ENCODE peak calls at places on chromosomes 6 and 20, in five cellular contexts. U is tibial nerve; P is K562; X is NT2/D1; E is effector memory CD4-positive, alpha-beta T cell. B is an unnamed sample. For H3K9me3, the result is how much of the 10 kb centered on the place peaks cover.

GRCh38 chr6:25958700-25959162 is 3.9 kb upstream of the TRIM38 start:
- DNase-seq in E (no peak), X (no peak), P (peak), U (no peak), B (no peak)

GRCh38 chr6:137157601-137158000 is 15.8 kb downstream of the IL22RA2 start:
- DNase-seq in E (no peak), U (no peak), P (no peak), X (no peak), B (no peak)

GRCh38 chr6:131976545-131977061 is 25.4 kb upstream of the CCN2 start:
- DNase-seq in E (no peak), X (no peak), U (no peak), P (no peak), B (no peak)

GRCh38 chr20:59078231-59078630 is 35.6 kb upstream of the PRELID3B start:
- DNase-seq in X (no peak), E (no peak), P (no peak), U (no peak), B (no peak)

GRCh38 chr20:46423882-46424482 is 17.6 kb upstream of the ELMO2 start:
- DNase-seq in X (no peak), U (no peak), E (no peak), P (no peak), B (no peak)

GRCh38 chr20:4869290-4870193 is 131.8 kb downstream of the SLC23A2 start:
- DNase-seq in P (no peak), E (no peak), U (no peak), X (no peak), B (no peak)

GRCh38 chr6:122406187-122406586 is 6.7 kb downstream of the HSF2 start:
- DNase-seq in U (no peak), X (no peak), P (no peak), E (no peak), B (no peak)

GRCh38 chr6:151119823-151120524 is 119.8 kb upstream of the AKAP12 start:
- DNase-seq in P (no peak), U (no peak), X (no peak), E (no peak), B (no peak)

GRCh38 chr20:38369387-38369786 is 23.1 kb downstream of the LBP start:
- DNase-seq in X (no peak), U (no peak), P (peak), E (no peak), B (no peak)

GRCh38 chr6:134058622-134059366 is 6.4 kb upstream of the SLC2A12 start:
- DNase-seq in P (no peak), E (no peak), U (no peak), X (no peak), B (no peak)

GRCh38 chr6:134063121-134063965 is 10.9 kb upstream of the SLC2A12 start:
- DNase-seq in X (no peak), P (peak), E (no peak), U (no peak), B (no peak)

GRCh38 chr6:134060491-134061106 is 8.2 kb upstream of the SLC2A12 start:
- DNase-seq in X (no peak), P (no peak), U (no peak), E (no peak), B (no peak)

GRCh38 chr6:134063966-134064445 is 11.6 kb upstream of the SLC2A12 start:
- DNase-seq in P (peak), E (peak), U (peak), X (no peak), B (peak)

DNA sequence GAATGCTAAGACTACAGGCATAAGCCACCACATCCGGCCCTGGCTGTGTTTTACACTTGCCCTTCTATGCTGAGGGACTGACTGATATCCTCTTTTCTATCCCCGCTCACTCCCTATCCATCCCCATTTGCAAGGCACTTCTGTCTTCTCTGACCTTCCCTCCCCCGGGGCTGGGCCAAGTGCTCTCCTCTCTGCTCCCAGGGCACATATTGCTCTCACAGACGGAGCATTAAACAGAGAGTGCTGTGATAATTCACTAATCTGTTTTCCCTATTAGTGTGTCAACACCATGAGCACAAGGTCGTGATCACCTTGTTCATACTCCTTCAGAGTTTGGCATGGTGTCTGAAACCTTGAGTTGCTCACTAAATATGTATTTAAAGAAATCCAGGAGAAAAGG is 9.0 kb upstream of the SLC2A12 start:
- DNase-seq in P (no peak), X (no peak), E (no peak), U (no peak), B (no peak)
- H3K9me3 ChIP-seq in P (under half), X (under half), E (under half), U (under half), B (under half)

GRCh38 chr6:117602151-117602898 is at the start of gene GOPC:
- DNase-seq in P (peak), X (peak), E (peak), U (peak), B (peak)

GRCh38 chr6:117605169-117605826 is 3.0 kb upstream of the GOPC start:
- DNase-seq in X (no peak), E (peak), P (peak), U (peak), B (no peak)

GRCh38 chr6:117600008-117600743 is 2.1 kb downstream of the GOPC start:
- DNase-seq in P (no peak), U (no peak), X (no peak), E (no peak), B (no peak)

GRCh38 chr6:117602899-117603588 is 733 bp upstream of the GOPC start:
- DNase-seq in U (no peak), P (no peak), X (no peak), E (no peak), B (no peak)

GRCh38 chr6:117601811-117602150 is 530 bp downstream of the GOPC start:
- DNase-seq in E (no peak), X (no peak), P (no peak), U (no peak), B (no peak)
- H3K9me3 ChIP-seq in E (under half), X (under half), P (under half), U (under half), B (under half)

GRCh38 chr20:31308535-31309162 is at the start of gene DEFB116:
- DNase-seq in P (no peak), E (no peak), X (no peak), U (no peak), B (no peak)
- H3K9me3 ChIP-seq in P (under half), E (under half), X (under half), U (under half), B (under half)

GRCh38 chr20:13382786-13383185 is 161.7 kb downstream of the ISM1 start:
- DNase-seq in E (no peak), X (no peak), P (no peak), U (no peak), B (no peak)
- H3K9me3 ChIP-seq in E (under half), X (under half), P (under half), U (under half), B (under half)

GRCh38 chr6:170273191-170273590 is 17.7 kb downstream of the DLL1 start:
- DNase-seq in P (no peak), E (no peak), X (no peak), U (no peak), B (no peak)

GRCh38 chr6:170271771-170272314 is 19.0 kb downstream of the DLL1 start:
- DNase-seq in P (no peak), X (no peak), U (peak), E (peak), B (peak)

GRCh38 chr6:170274713-170275560 is 15.9 kb downstream of the DLL1 start:
- DNase-seq in X (no peak), P (no peak), E (no peak), U (no peak), B (no peak)

GRCh38 chr6:170272341-170273065 is 18.4 kb downstream of the DLL1 start:
- DNase-seq in X (no peak), P (no peak), U (no peak), E (no peak), B (no peak)

GRCh38 chr6:170273681-170274080 is 17.2 kb downstream of the DLL1 start:
- DNase-seq in X (no peak), E (no peak), U (no peak), P (no peak), B (no peak)
- H3K9me3 ChIP-seq in X (under half), E (under half), U (under half), P (under half), B (under half)

DNA sequence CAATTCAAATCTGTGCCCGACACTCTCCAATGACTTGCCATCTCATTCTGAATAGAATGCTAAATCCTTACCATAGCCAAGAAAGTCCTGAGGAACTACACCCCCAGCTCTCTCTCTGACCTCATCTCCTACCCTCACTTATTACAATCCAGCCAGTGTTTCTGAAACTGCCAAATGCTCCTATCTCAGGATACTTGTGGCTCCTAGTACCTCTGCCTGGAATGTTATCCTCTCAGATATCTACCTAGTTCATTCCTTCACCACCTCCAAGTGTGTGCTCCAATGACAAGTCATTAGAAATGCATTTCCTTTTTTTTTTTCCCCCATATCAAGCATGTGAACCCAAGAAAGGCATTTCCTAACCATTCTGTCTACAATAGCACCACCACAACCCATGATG is 24.4 kb downstream of the ZNF184 start:
- DNase-seq in X (no peak), P (no peak), U (no peak), E (no peak), B (no peak)
- H3K9me3 ChIP-seq in X (half or more), P (under half), U (under half), E (under half), B (under half)

DNA sequence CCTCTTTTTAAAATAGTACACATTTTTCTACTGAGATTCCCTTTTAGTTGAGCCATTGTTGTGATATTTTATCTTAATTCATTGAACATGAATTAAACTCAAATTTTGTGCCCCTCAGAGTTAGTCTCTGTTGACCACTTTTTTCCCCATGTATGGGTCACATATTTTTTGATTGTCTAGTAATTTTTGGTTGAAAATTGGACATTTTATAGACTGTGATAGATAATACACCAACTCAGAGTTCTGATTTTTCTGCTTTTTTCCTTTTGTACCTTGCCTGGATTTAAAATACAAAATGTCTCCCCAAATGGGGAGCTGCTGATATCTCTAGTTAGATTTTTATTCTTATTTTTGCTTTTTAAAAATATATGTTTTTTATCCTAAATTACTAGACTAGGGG is 291.8 kb upstream of the CITED2 start:
- DNase-seq in P (no peak), E (no peak), U (no peak), X (no peak), B (no peak)
- H3K9me3 ChIP-seq in P (under half), E (under half), U (under half), X (under half), B (under half)

GRCh38 chr20:41598719-41599118 is 19.5 kb downstream of the CHD6 start:
- DNase-seq in P (no peak), U (no peak), X (no peak), E (no peak), B (no peak)
- H3K9me3 ChIP-seq in P (under half), U (under half), X (half or more), E (under half), B (under half)